ENCODE peak calls at places on chromosome 14, in five cellular contexts. Q is stomach; U is CD8-positive, alpha-beta T cell; P is Peyer's patch; C is heart left ventricle. T is an unnamed sample.

GRCh38 chr14:97180304-97181200 is 383.4 kb downstream of the VRK1 start:
- DNase-seq in Q (no peak), U (no peak), P (no peak), C (no peak), T (no peak)

GRCh38 chr14:90483551-90483950 is 86.7 kb downstream of the CALM1 start:
- DNase-seq in Q (peak; percentile 67), U (peak; percentile 49), P (no peak), C (no peak), T (no peak)

GRCh38 chr14:89435527-89436273 is 18.7 kb upstream of the FOXN3 start:
- DNase-seq in Q (no peak), U (no peak), P (no peak), C (no peak), T (no peak)

GRCh38 chr14:21523203-21523602 is 2.9 kb downstream of the SALL2 start:
- DNase-seq in Q (no peak), U (no peak), P (no peak), C (no peak), T (no peak)

GRCh38 chr14:48398675-48399282 is 723.4 kb upstream of the MDGA2 start:
- DNase-seq in Q (no peak), U (no peak), P (no peak), C (no peak), T (no peak)

GRCh38 chr14:30389134-30389900 is 169.6 kb upstream of the G2E3 start:
- DNase-seq in Q (no peak), U (no peak), P (no peak), C (no peak), T (peak; percentile 24)

GRCh38 chr14:30906752-30907658 is 32.6 kb downstream of the COCH start:
- DNase-seq in Q (no peak), U (no peak), P (no peak), C (no peak), T (no peak)

GRCh38 chr14:105885561-105886320 is 359.4 kb downstream of the TMEM121 start:
- DNase-seq in Q (peak; percentile 16), U (peak; percentile 2), P (peak; percentile 23), C (no peak), T (peak; percentile 2)

GRCh38 chr14:82602794-82603193 is 1069.1 kb upstream of the SEL1L start:
- DNase-seq in Q (no peak), U (no peak), P (no peak), C (no peak), T (no peak)

GRCh38 chr14:90087433-90087832 is 25.6 kb downstream of the KCNK13 start:
- DNase-seq in Q (no peak), U (no peak), P (no peak), C (no peak), T (peak; percentile 19)

GRCh38 chr14:90406384-90406798 is 9.6 kb downstream of the CALM1 start:
- DNase-seq in Q (no peak), U (no peak), P (no peak), C (no peak), T (no peak)

GRCh38 chr14:89956294-89957009 is 725 bp downstream of the TDP1 start:
- DNase-seq in Q (peak; percentile 68), U (peak; percentile 83), P (peak; percentile 70), C (peak; percentile 72), T (peak; percentile 23)

GRCh38 chr14:71478542-71478941 is 453.7 kb upstream of the RGS6 start:
- DNase-seq in Q (no peak), U (no peak), P (no peak), C (no peak), T (no peak)

GRCh38 chr14:33525626-33526025 is 425.2 kb downstream of the EGLN3 start:
- DNase-seq in Q (no peak), U (no peak), P (no peak), C (no peak), T (no peak)

GRCh38 chr14:70808402-70809237 is 693 bp downstream of the MAP3K9 start:
- DNase-seq in Q (peak; percentile 39), U (peak; percentile 54), P (peak; percentile 71), C (peak; percentile 76), T (peak; percentile 23)

GRCh38 chr14:105294142-105294597 is 6.6 kb downstream of the BRF1 start:
- DNase-seq in Q (no peak), U (peak; percentile 73), P (no peak), C (peak; percentile 80), T (peak; percentile 82)

GRCh38 chr14:89681086-89682018 is 264.3 kb upstream of the FOXN3 start:
- DNase-seq in Q (no peak), U (peak; percentile 21), P (no peak), C (no peak), T (no peak)

GRCh38 chr14:51432302-51432948 is 192.4 kb downstream of the TMX1 start:
- DNase-seq in Q (no peak), U (no peak), P (no peak), C (no peak), T (no peak)

GRCh38 chr14:89091781-89092180 is 267.3 kb downstream of the TTC8 start:
- DNase-seq in Q (no peak), U (no peak), P (no peak), C (no peak), T (no peak)

GRCh38 chr14:51478241-51478640 is 173.5 kb upstream of the FRMD6 start:
- DNase-seq in Q (no peak), U (no peak), P (no peak), C (no peak), T (no peak)

GRCh38 chr14:56888274-56888673 is 78.0 kb upstream of the OTX2 start:
- DNase-seq in Q (no peak), U (no peak), P (no peak), C (no peak), T (no peak)

GRCh38 chr14:61584258-61584657 is 111.1 kb upstream of the HIF1A start:
- DNase-seq in Q (no peak), U (no peak), P (no peak), C (no peak), T (no peak)

GRCh38 chr14:52950410-52950897 is 396 bp downstream of the FERMT2 start:
- DNase-seq in Q (peak; percentile 35), U (peak; percentile 14), P (peak; percentile 54), C (peak; percentile 77), T (peak; percentile 58)

GRCh38 chr14:30551460-30551859 is 7.5 kb upstream of the G2E3 start:
- DNase-seq in Q (no peak), U (no peak), P (no peak), C (no peak), T (no peak)

GRCh38 chr14:90627478-90627877 is 188.8 kb downstream of the TTC7B start:
- DNase-seq in Q (no peak), U (no peak), P (no peak), C (no peak), T (no peak)

GRCh38 chr14:90140298-90140955 is 78.6 kb downstream of the KCNK13 start:
- DNase-seq in Q (no peak), U (no peak), P (no peak), C (no peak), T (no peak)

GRCh38 chr14:29900609-29901350 is 26.9 kb downstream of the PRKD1 start:
- DNase-seq in Q (no peak), U (no peak), P (no peak), C (no peak), T (no peak)

GRCh38 chr14:69658664-69659261 is 47.4 kb downstream of the SUSD6 start:
- DNase-seq in Q (no peak), U (no peak), P (peak; percentile 66), C (no peak), T (no peak)

GRCh38 chr14:102545461-102546265 is 36.1 kb upstream of the ANKRD9 start:
- DNase-seq in Q (no peak), U (no peak), P (peak; percentile 72), C (no peak), T (no peak)

GRCh38 chr14:71555654-71556559 is 376.3 kb upstream of the RGS6 start:
- DNase-seq in Q (no peak), U (peak; percentile 46), P (no peak), C (no peak), T (no peak)

GRCh38 chr14:63641473-63642228 is at the start of gene WDR89:
- DNase-seq in Q (peak; percentile 97), U (peak; percentile 93), P (peak; percentile 96), C (peak; percentile 97), T (peak; percentile 96)

GRCh38 chr14:42224053-42224888 is 617.6 kb downstream of the LRFN5 start:
- DNase-seq in Q (peak; percentile 52), U (no peak), P (no peak), C (peak; percentile 21), T (peak; percentile 14)

GRCh38 chr14:79417961-79418360 is 793.3 kb downstream of the DIO2 start:
- DNase-seq in Q (no peak), U (no peak), P (no peak), C (no peak), T (no peak)

GRCh38 chr14:34496679-34497513 is 34.9 kb upstream of the SPTSSA start:
- DNase-seq in Q (peak; percentile 41), U (no peak), P (peak; percentile 70), C (peak; percentile 76), T (peak; percentile 76)

GRCh38 chr14:95467232-95467631 is 49.2 kb downstream of the SYNE3 start:
- DNase-seq in Q (no peak), U (no peak), P (no peak), C (no peak), T (no peak)

GRCh38 chr14:22602853-22603252 is 4.8 kb downstream of the ABHD4 start:
- DNase-seq in Q (no peak), U (no peak), P (no peak), C (no peak), T (no peak)

GRCh38 chr14:26163761-26164160 is 434.1 kb downstream of the NOVA1 start:
- DNase-seq in Q (no peak), U (no peak), P (no peak), C (peak; percentile 36), T (no peak)

GRCh38 chr14:77258566-77258965 is 12.4 kb downstream of the NGB start:
- DNase-seq in Q (no peak), U (no peak), P (no peak), C (no peak), T (no peak)
- H3K27me3 ChIP-seq in Q (no peaks in the 10 kb centered on the region), U (no peaks in the 10 kb centered on the region), P (no peaks in the 10 kb centered on the region), C (peaks cover 26% of the 10 kb centered on the region), T (peaks cover 61% of the 10 kb centered on the region)

GRCh38 chr14:54773171-54774006 is 129.2 kb downstream of the GCH1 start:
- DNase-seq in Q (peak; percentile 59), U (peak; percentile 52), P (peak; percentile 77), C (peak; percentile 84), T (peak; percentile 78)
- TF ChIP-seq CTCF in Q (peak; percentile 51), U (no peak), P (peak; percentile 55), C (peak; percentile 68), T (peak; percentile 73)

GRCh38 chr14:104113631-104114420 is 24.6 kb upstream of the KIF26A start:
- DNase-seq in Q (peak; percentile 26), U (no peak), P (peak; percentile 47), C (peak; percentile 52), T (peak; percentile 8)
- H3K27me3 ChIP-seq in Q (peaks cover 21% of the 10 kb centered on the region), U (peaks cover 3% of the 10 kb centered on the region), P (peaks cover 11% of the 10 kb centered on the region), C (peaks cover 46% of the 10 kb centered on the region), T (peaks cover 66% of the 10 kb centered on the region)

DNA sequence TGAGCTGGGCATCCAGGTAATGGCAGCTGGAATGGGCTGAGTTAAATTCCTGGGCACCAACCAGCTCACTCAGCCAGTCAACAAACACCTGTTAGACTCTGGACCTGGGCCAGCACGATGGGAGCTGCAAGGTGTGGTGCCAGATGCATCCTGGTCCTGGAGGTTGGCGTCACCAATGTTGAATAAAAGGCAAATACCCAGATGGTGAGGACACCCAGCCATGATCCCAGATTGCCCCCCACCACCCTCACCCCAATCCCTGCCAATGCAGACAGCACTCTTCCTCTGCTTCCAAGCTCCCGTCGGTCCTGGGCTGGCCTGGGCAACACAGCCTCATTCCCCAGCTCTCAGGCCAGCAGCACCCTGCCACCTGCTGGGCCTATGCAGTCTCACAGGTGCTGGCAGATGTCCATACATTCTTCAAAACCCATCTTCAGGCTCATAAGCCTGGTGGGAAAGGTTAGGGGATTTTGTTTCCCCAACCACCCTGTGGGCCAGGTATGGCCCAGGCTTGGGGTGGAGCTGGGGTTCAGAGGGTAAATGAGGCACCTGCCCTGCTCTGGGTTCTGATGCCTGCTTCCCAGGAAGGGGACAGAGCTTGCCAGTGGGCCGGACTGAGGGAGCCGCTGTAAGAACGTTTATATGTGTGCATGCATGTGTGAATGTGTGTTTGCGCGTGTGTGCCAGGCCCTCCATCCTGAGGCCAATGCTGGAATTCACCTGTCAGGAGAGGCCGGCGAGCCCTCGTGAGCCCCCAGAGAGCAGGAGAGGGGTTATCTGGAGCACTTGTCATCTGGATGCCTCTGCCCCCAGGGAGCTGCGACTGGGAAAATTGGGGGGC is 58.0 kb downstream of the LGMN start:
- DNase-seq in Q (peak; percentile 68), U (no peak), P (peak; percentile 63), C (peak; percentile 66), T (no peak)
- TF ChIP-seq CTCF in Q (peak; percentile 40), U (no peak), P (no peak), C (peak; percentile 48), T (peak; percentile 65)